ENCODE peak calls at places on chromosome 1, in nine cellular contexts. P is A549; F is effector CD8-positive, alpha-beta T cell; C is stimulated activated CD4-positive, alpha-beta T cell treated with anti-CD3 and anti-CD28 coated beads, Interleukin-1b, Interleukin-23, amount 100 ng/mL, for 24 hours; X is stimulated activated naive B cell treated with anti-CD40 and anti-IgM and Interleukin-4, amounts not matched to agents 10 μg/mL and 1 μg/mL and 100 μg/mL, for 72 hours; A is NCI-H2107; W is GM04504; K is effector memory CD4-positive, alpha-beta T cell; Y is neural crest cell. B is an unnamed sample.

GRCh38 chr1:167173516-167174184 is 47.0 kb upstream of the POU2F1 start:
- DNase-seq in F (no peak), P (no peak), A (no peak), X (no peak), W (no peak), C (no peak), K (no peak), Y (no peak), B (no peak)

GRCh38 chr1:152869808-152870419 is 8.2 kb upstream of the SMCP start:
- DNase-seq in K (peak), W (peak), P (peak), X (peak), Y (peak), F (no peak), A (peak), C (peak), B (peak)

GRCh38 chr1:171826973-171827372 is 14.3 kb upstream of the DNM3 start:
- DNase-seq in Y (no peak), F (no peak), X (no peak), W (no peak), A (no peak), K (no peak), C (no peak), P (no peak), B (no peak)

GRCh38 chr1:27716262-27716895 is 9.4 kb upstream of the FAM76A start:
- DNase-seq in C (no peak), X (no peak), Y (no peak), P (no peak), W (no peak), F (no peak), K (no peak), A (no peak), B (no peak)

GRCh38 chr1:109782514-109782913 is 18.8 kb upstream of the EPS8L3 start:
- DNase-seq in P (no peak), C (no peak), A (no peak), K (no peak), W (no peak), X (no peak), F (no peak), Y (no peak), B (no peak)

GRCh38 chr1:89929467-89930063 is 65.3 kb upstream of the ZNF326 start:
- DNase-seq in P (no peak), Y (no peak), X (no peak), W (no peak), C (no peak), A (no peak), K (no peak), F (no peak), B (no peak)

GRCh38 chr1:67838180-67838912 is 5.1 kb upstream of the GNG12 start:
- DNase-seq in A (no peak), W (no peak), F (no peak), C (no peak), X (no peak), Y (no peak), P (no peak), K (no peak), B (no peak)

GRCh38 chr1:156493154-156493631 is 7.4 kb downstream of the MEF2D start:
- DNase-seq in W (no peak), Y (no peak), K (no peak), X (no peak), F (no peak), P (no peak), A (peak), C (no peak), B (no peak)

GRCh38 chr1:115408489-115409002 is 70.5 kb upstream of the NGF start:
- DNase-seq in X (no peak), C (no peak), Y (no peak), A (no peak), P (no peak), K (no peak), W (no peak), F (no peak), B (no peak)

B was measured in omental fat pad.